ENCODE peak calls at places on chromosomes 4 and X, in four cellular contexts. One of them, this sample, is unnamed.

GRCh38 chrX:38232287-38232686 is 11.6 kb upstream of the SRPX start:
- DNase-seq in nephron progenitor cell: no peak
- DNase-seq in NAMALWA: no peak
- DNase-seq in CD8-positive, alpha-beta memory T cell: no peak
- DNase-seq in this sample: no peak

GRCh38 chr4:158538176-158538575 is 16.5 kb downstream of the RXFP1 start:
- DNase-seq in nephron progenitor cell: no peak
- DNase-seq in NAMALWA: no peak
- DNase-seq in CD8-positive, alpha-beta memory T cell: no peak
- DNase-seq in this sample: peak; percentile 41

GRCh38 chrX:74521961-74522833 is 92.2 kb downstream of the RLIM start:
- DNase-seq in nephron progenitor cell: no peak
- DNase-seq in NAMALWA: no peak
- DNase-seq in CD8-positive, alpha-beta memory T cell: no peak
- DNase-seq in this sample: no peak

GRCh38 chr4:8594097-8595038 is 1.8 kb downstream of the CPZ start:
- DNase-seq in nephron progenitor cell: peak; percentile 70
- DNase-seq in NAMALWA: peak; percentile 65
- DNase-seq in CD8-positive, alpha-beta memory T cell: no peak
- DNase-seq in this sample: peak; percentile 18

GRCh38 chr4:39823193-39823592 is 125.3 kb downstream of the UBE2K start:
- DNase-seq in NAMALWA: no peak
- DNase-seq in CD8-positive, alpha-beta memory T cell: no peak
- DNase-seq in nephron progenitor cell: no peak
- DNase-seq in this sample: no peak

GRCh38 chrX:68826113-68826980 is 2.5 kb upstream of the EFNB1 start:
- DNase-seq in nephron progenitor cell: no peak
- DNase-seq in NAMALWA: no peak
- DNase-seq in CD8-positive, alpha-beta memory T cell: no peak
- DNase-seq in this sample: no peak

GRCh38 chr4:8780596-8781368 is 90.9 kb downstream of the HMX1 start:
- DNase-seq in NAMALWA: no peak
- DNase-seq in nephron progenitor cell: no peak
- DNase-seq in CD8-positive, alpha-beta memory T cell: no peak
- DNase-seq in this sample: no peak

GRCh38 chrX:105191878-105192277 is 28.6 kb downstream of the TEX13A start:
- DNase-seq in nephron progenitor cell: peak; percentile 28
- DNase-seq in CD8-positive, alpha-beta memory T cell: no peak
- DNase-seq in NAMALWA: peak; percentile 16
- DNase-seq in this sample: no peak

GRCh38 chr4:158159054-158159717 is 13.6 kb downstream of the GASK1B start:
- DNase-seq in CD8-positive, alpha-beta memory T cell: no peak
- DNase-seq in NAMALWA: no peak
- DNase-seq in nephron progenitor cell: no peak
- DNase-seq in this sample: peak; percentile 79

GRCh38 chrX:151825927-151826471 is 86.7 kb upstream of the MAGEA4 start:
- DNase-seq in CD8-positive, alpha-beta memory T cell: no peak
- DNase-seq in NAMALWA: no peak
- DNase-seq in nephron progenitor cell: no peak
- DNase-seq in this sample: peak; percentile 48

GRCh38 chrX:107935200-107935599 is 47.0 kb downstream of the TEX13B start:
- DNase-seq in CD8-positive, alpha-beta memory T cell: no peak
- DNase-seq in nephron progenitor cell: no peak
- DNase-seq in NAMALWA: no peak
- DNase-seq in this sample: peak; percentile 10

GRCh38 chr4:186727977-186728519 is 4.4 kb upstream of the FAT1 start:
- DNase-seq in CD8-positive, alpha-beta memory T cell: no peak
- DNase-seq in NAMALWA: no peak
- DNase-seq in nephron progenitor cell: peak; percentile 29
- DNase-seq in this sample: no peak

GRCh38 chr4:177573487-177573886 is 131.2 kb upstream of the AGA start:
- DNase-seq in CD8-positive, alpha-beta memory T cell: no peak
- DNase-seq in nephron progenitor cell: no peak
- DNase-seq in NAMALWA: no peak
- DNase-seq in this sample: peak; percentile 72

GRCh38 chr4:99091174-99091573 is 2.6 kb upstream of the ADH5 start:
- DNase-seq in NAMALWA: no peak
- DNase-seq in nephron progenitor cell: no peak
- DNase-seq in CD8-positive, alpha-beta memory T cell: no peak
- DNase-seq in this sample: no peak

GRCh38 chrX:132442674-132443073 is 46.2 kb downstream of the MBNL3 start:
- DNase-seq in CD8-positive, alpha-beta memory T cell: no peak
- DNase-seq in NAMALWA: no peak
- DNase-seq in nephron progenitor cell: no peak
- DNase-seq in this sample: no peak

GRCh38 chrX:25158635-25159034 is 142.9 kb upstream of the ARX start:
- DNase-seq in CD8-positive, alpha-beta memory T cell: no peak
- DNase-seq in NAMALWA: no peak
- DNase-seq in nephron progenitor cell: no peak
- DNase-seq in this sample: no peak

GRCh38 chr4:71004281-71004851 is 10.9 kb downstream of the DCK start:
- DNase-seq in nephron progenitor cell: peak; percentile 11
- DNase-seq in CD8-positive, alpha-beta memory T cell: peak; percentile 80
- DNase-seq in NAMALWA: peak; percentile 42
- DNase-seq in this sample: no peak

GRCh38 chrX:125298871-125299270 is 20.8 kb upstream of the TEX13C start:
- DNase-seq in CD8-positive, alpha-beta memory T cell: no peak
- DNase-seq in NAMALWA: no peak
- DNase-seq in nephron progenitor cell: no peak
- DNase-seq in this sample: no peak

GRCh38 chr4:126558596-126558995 is 1074.2 kb upstream of the INTU start:
- DNase-seq in CD8-positive, alpha-beta memory T cell: no peak
- DNase-seq in nephron progenitor cell: no peak
- DNase-seq in NAMALWA: no peak
- DNase-seq in this sample: no peak

GRCh38 chr4:96936886-96937285 is 1097.0 kb downstream of the PDHA2 start:
- DNase-seq in CD8-positive, alpha-beta memory T cell: no peak
- DNase-seq in nephron progenitor cell: no peak
- DNase-seq in NAMALWA: no peak
- DNase-seq in this sample: no peak

GRCh38 chr4:8588196-8588470 is 4.4 kb upstream of the CPZ start:
- DNase-seq in CD8-positive, alpha-beta memory T cell: no peak
- DNase-seq in NAMALWA: no peak
- DNase-seq in nephron progenitor cell: no peak
- DNase-seq in this sample: no peak

GRCh38 chr4:2799444-2799911 is 6.6 kb downstream of the SH3BP2 start:
- DNase-seq in nephron progenitor cell: peak; percentile 3
- DNase-seq in CD8-positive, alpha-beta memory T cell: no peak
- DNase-seq in NAMALWA: no peak
- DNase-seq in this sample: no peak

GRCh38 chrX:44317196-44317595 is 26.3 kb downstream of the EFHC2 start:
- DNase-seq in CD8-positive, alpha-beta memory T cell: no peak
- DNase-seq in nephron progenitor cell: no peak
- DNase-seq in NAMALWA: no peak
- DNase-seq in this sample: no peak

GRCh38 chrX:15301924-15302323 is 13.5 kb downstream of the ASB11 start:
- DNase-seq in NAMALWA: no peak
- DNase-seq in CD8-positive, alpha-beta memory T cell: no peak
- DNase-seq in nephron progenitor cell: no peak
- DNase-seq in this sample: no peak

GRCh38 chr4:105196523-105197145 is 50.0 kb downstream of the TET2 start:
- DNase-seq in nephron progenitor cell: no peak
- DNase-seq in NAMALWA: peak; percentile 38
- DNase-seq in CD8-positive, alpha-beta memory T cell: no peak
- DNase-seq in this sample: no peak

GRCh38 chrX:48940404-48940955 is 16.9 kb downstream of the OTUD5 start:
- DNase-seq in nephron progenitor cell: no peak
- DNase-seq in CD8-positive, alpha-beta memory T cell: no peak
- DNase-seq in NAMALWA: no peak
- DNase-seq in this sample: no peak

GRCh38 chrX:29478336-29479069 is 736.9 kb upstream of the MAGEB2 start:
- DNase-seq in CD8-positive, alpha-beta memory T cell: no peak
- DNase-seq in NAMALWA: peak; percentile 53
- DNase-seq in nephron progenitor cell: peak; percentile 32
- DNase-seq in this sample: no peak

GRCh38 chr4:186297013-186297645 is 31.1 kb downstream of the F11 start:
- DNase-seq in NAMALWA: peak; percentile 62
- DNase-seq in CD8-positive, alpha-beta memory T cell: no peak
- DNase-seq in nephron progenitor cell: peak; percentile 13
- DNase-seq in this sample: peak; percentile 27

GRCh38 chr4:41044165-41044564 is 170.2 kb downstream of the APBB2 start:
- DNase-seq in NAMALWA: peak; percentile 48
- DNase-seq in nephron progenitor cell: no peak
- DNase-seq in CD8-positive, alpha-beta memory T cell: no peak
- DNase-seq in this sample: no peak

This sample was measured in non-pigmented ciliary epithelial cell.